ENCODE peak calls at places on chromosomes 3 and 15, in six cellular contexts. One of them, this sample, is unnamed.

GRCh38 chr15:35477853-35478252 is 68.1 kb downstream of the DPH6 start:
- DNase-seq in GM23248: no peak
- DNase-seq in DND-41: no peak
- DNase-seq in neuronal stem cell: no peak
- DNase-seq in IMR-90: no peak
- DNase-seq in fibroblast of lung: no peak
- DNase-seq in this sample: no peak

GRCh38 chr3:55169608-55170010 is 241.8 kb upstream of the LRTM1 start:
- DNase-seq in GM23248: peak; percentile 97
- DNase-seq in DND-41: no peak
- DNase-seq in neuronal stem cell: no peak
- DNase-seq in IMR-90: peak; percentile 100
- DNase-seq in fibroblast of lung: peak; percentile 100
- DNase-seq in this sample: peak; percentile 90

GRCh38 chr3:183951459-183951858 is 66.2 kb downstream of the ABCC5 start:
- DNase-seq in GM23248: no peak
- DNase-seq in DND-41: no peak
- DNase-seq in neuronal stem cell: no peak
- DNase-seq in IMR-90: no peak
- DNase-seq in fibroblast of lung: no peak
- DNase-seq in this sample: no peak

GRCh38 chr3:12489832-12490231 is 5.6 kb downstream of the TSEN2 start:
- DNase-seq in GM23248: no peak
- DNase-seq in DND-41: no peak
- DNase-seq in neuronal stem cell: no peak
- DNase-seq in IMR-90: no peak
- DNase-seq in fibroblast of lung: peak; percentile 57
- DNase-seq in this sample: no peak

GRCh38 chr3:132417695-132418520 is 606 bp downstream of the DNAJC13 start:
- DNase-seq in GM23248: peak; percentile 81
- DNase-seq in DND-41: peak; percentile 67
- DNase-seq in neuronal stem cell: no peak
- DNase-seq in IMR-90: peak; percentile 58
- DNase-seq in fibroblast of lung: peak; percentile 77
- DNase-seq in this sample: peak; percentile 72

GRCh38 chr3:133040696-133041523 is 2.7 kb downstream of the TMEM108 start:
- DNase-seq in GM23248: peak; percentile 79
- DNase-seq in DND-41: peak; percentile 43
- DNase-seq in neuronal stem cell: peak; percentile 83
- DNase-seq in IMR-90: peak; percentile 71
- DNase-seq in fibroblast of lung: peak; percentile 58
- DNase-seq in this sample: peak; percentile 86

GRCh38 chr15:41940441-41940857 is 31.9 kb downstream of the EHD4 start:
- DNase-seq in GM23248: peak; percentile 90
- DNase-seq in DND-41: no peak
- DNase-seq in neuronal stem cell: no peak
- DNase-seq in IMR-90: peak; percentile 87
- DNase-seq in fibroblast of lung: peak; percentile 93
- DNase-seq in this sample: peak; percentile 48

GRCh38 chr3:55069950-55070349 is 142.1 kb upstream of the LRTM1 start:
- DNase-seq in GM23248: no peak
- DNase-seq in DND-41: no peak
- DNase-seq in neuronal stem cell: no peak
- DNase-seq in IMR-90: no peak
- DNase-seq in fibroblast of lung: no peak
- DNase-seq in this sample: no peak

GRCh38 chr3:71583569-71584215 is at the start of gene FOXP1:
- DNase-seq in GM23248: peak; percentile 91
- DNase-seq in DND-41: peak; percentile 83
- DNase-seq in neuronal stem cell: peak; percentile 89
- DNase-seq in IMR-90: peak; percentile 64
- DNase-seq in fibroblast of lung: peak; percentile 70
- DNase-seq in this sample: peak; percentile 91

GRCh38 chr15:101535170-101535902 is 45.8 kb upstream of the PCSK6 start:
- DNase-seq in GM23248: no peak
- DNase-seq in DND-41: no peak
- DNase-seq in neuronal stem cell: no peak
- DNase-seq in IMR-90: no peak
- DNase-seq in fibroblast of lung: no peak
- DNase-seq in this sample: no peak

GRCh38 chr3:192888121-192888520 is 29.5 kb downstream of the MB21D2 start:
- DNase-seq in GM23248: peak; percentile 39
- DNase-seq in DND-41: no peak
- DNase-seq in neuronal stem cell: no peak
- DNase-seq in IMR-90: no peak
- DNase-seq in fibroblast of lung: peak; percentile 58
- DNase-seq in this sample: no peak

GRCh38 chr15:51708013-51708412 is 26.7 kb downstream of the SCG3 start:
- DNase-seq in GM23248: peak; percentile 4
- DNase-seq in DND-41: no peak
- DNase-seq in neuronal stem cell: no peak
- DNase-seq in IMR-90: no peak
- DNase-seq in fibroblast of lung: no peak
- DNase-seq in this sample: no peak

GRCh38 chr3:23002846-23003800 is 200.0 kb upstream of the UBE2E2 start:
- DNase-seq in GM23248: peak; percentile 5
- DNase-seq in DND-41: no peak
- DNase-seq in neuronal stem cell: no peak
- DNase-seq in IMR-90: peak; percentile 36
- DNase-seq in fibroblast of lung: peak; percentile 36
- DNase-seq in this sample: peak; percentile 50

GRCh38 chr3:53080612-53081205 is 34.8 kb upstream of the SFMBT1 start:
- DNase-seq in GM23248: no peak
- DNase-seq in DND-41: no peak
- DNase-seq in neuronal stem cell: no peak
- DNase-seq in IMR-90: no peak
- DNase-seq in fibroblast of lung: no peak
- DNase-seq in this sample: no peak

GRCh38 chr15:71201471-71201870 is 86.2 kb downstream of the THSD4 start:
- DNase-seq in GM23248: no peak
- DNase-seq in DND-41: no peak
- DNase-seq in neuronal stem cell: no peak
- DNase-seq in IMR-90: no peak
- DNase-seq in fibroblast of lung: no peak
- DNase-seq in this sample: no peak

GRCh38 chr15:56913670-56914069 is 4.8 kb upstream of the TCF12 start:
- DNase-seq in GM23248: peak; percentile 24
- DNase-seq in DND-41: no peak
- DNase-seq in neuronal stem cell: no peak
- DNase-seq in IMR-90: peak; percentile 25
- DNase-seq in fibroblast of lung: peak; percentile 86
- DNase-seq in this sample: no peak

GRCh38 chr3:621714-622113 is 425.2 kb downstream of the CHL1 start:
- DNase-seq in GM23248: no peak
- DNase-seq in DND-41: no peak
- DNase-seq in neuronal stem cell: no peak
- DNase-seq in IMR-90: no peak
- DNase-seq in fibroblast of lung: no peak
- DNase-seq in this sample: no peak

GRCh38 chr15:85759391-85759790 is 35.3 kb downstream of the KLHL25 start:
- DNase-seq in GM23248: no peak
- DNase-seq in DND-41: no peak
- DNase-seq in neuronal stem cell: no peak
- DNase-seq in IMR-90: no peak
- DNase-seq in fibroblast of lung: no peak
- DNase-seq in this sample: no peak

GRCh38 chr15:80804970-80805495 is 25.9 kb downstream of the CEMIP start:
- DNase-seq in GM23248: no peak
- DNase-seq in DND-41: peak; percentile 61
- DNase-seq in neuronal stem cell: no peak
- DNase-seq in IMR-90: no peak
- DNase-seq in fibroblast of lung: no peak
- DNase-seq in this sample: no peak
- H3K9ac ChIP-seq in GM23248: no peak overlapping the region
- H3K9ac ChIP-seq in DND-41: no peak overlapping the region
- H3K9ac ChIP-seq in neuronal stem cell: no peak overlapping the region
- H3K9ac ChIP-seq in IMR-90: no peak overlapping the region
- H3K9ac ChIP-seq in fibroblast of lung: no peak overlapping the region
- H3K9ac ChIP-seq in this sample: no peak overlapping the region

GRCh38 chr3:50609071-50609742 is 2.4 kb downstream of the CISH start:
- DNase-seq in GM23248: no peak
- DNase-seq in DND-41: peak; percentile 52
- DNase-seq in neuronal stem cell: no peak
- DNase-seq in IMR-90: no peak
- DNase-seq in fibroblast of lung: no peak
- DNase-seq in this sample: no peak
- H3K4me1 ChIP-seq in GM23248: no peaks in the 10 kb centered on the region
- H3K4me1 ChIP-seq in DND-41: peaks cover 59% of the 10 kb centered on the region
- H3K4me1 ChIP-seq in neuronal stem cell: peaks cover 8% of the 10 kb centered on the region
- H3K4me1 ChIP-seq in IMR-90: peaks cover 4% of the 10 kb centered on the region
- H3K4me1 ChIP-seq in fibroblast of lung: peaks cover 9% of the 10 kb centered on the region
- H3K4me1 ChIP-seq in this sample: peaks cover 34% of the 10 kb centered on the region

DNA sequence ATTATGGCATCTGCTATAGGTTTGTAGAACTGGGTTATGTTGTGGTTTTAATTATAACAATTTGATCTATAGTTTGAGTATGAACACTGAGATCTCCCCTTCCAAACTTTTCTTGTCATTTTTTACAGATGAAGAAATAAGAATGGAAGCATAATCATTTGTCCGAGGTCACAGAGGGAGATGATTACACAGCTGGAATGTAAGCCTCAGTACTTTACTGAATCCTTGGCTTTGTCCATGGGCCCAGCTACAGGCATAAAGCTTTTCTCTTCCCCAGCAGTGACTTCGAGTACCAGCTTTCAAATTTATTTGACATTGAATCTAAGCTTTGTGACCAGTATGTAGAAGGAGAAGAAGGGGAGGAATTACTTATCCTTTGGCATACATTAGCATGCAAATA is 80.8 kb upstream of the DCBLD2 start:
- DNase-seq in GM23248: peak; percentile 28
- DNase-seq in DND-41: no peak
- DNase-seq in neuronal stem cell: no peak
- DNase-seq in IMR-90: peak; percentile 36
- DNase-seq in fibroblast of lung: peak; percentile 60
- DNase-seq in this sample: peak; percentile 31
- H3K9ac ChIP-seq in GM23248: no peak overlapping the region
- H3K9ac ChIP-seq in DND-41: no peak overlapping the region
- H3K9ac ChIP-seq in neuronal stem cell: no peak overlapping the region
- H3K9ac ChIP-seq in IMR-90: no peak overlapping the region
- H3K9ac ChIP-seq in fibroblast of lung: no peak overlapping the region
- H3K9ac ChIP-seq in this sample: peak overlapping the region; percentile 46

GRCh38 chr3:69137006-69137405 is 14.6 kb upstream of the LMOD3 start:
- DNase-seq in GM23248: no peak
- DNase-seq in DND-41: no peak
- DNase-seq in neuronal stem cell: no peak
- DNase-seq in IMR-90: peak; percentile 36
- DNase-seq in fibroblast of lung: peak; percentile 25
- DNase-seq in this sample: peak; percentile 61
- H3K4me1 ChIP-seq in GM23248: no peaks in the 10 kb centered on the region
- H3K4me1 ChIP-seq in DND-41: no peaks in the 10 kb centered on the region
- H3K4me1 ChIP-seq in neuronal stem cell: no peaks in the 10 kb centered on the region
- H3K4me1 ChIP-seq in IMR-90: peaks cover under 1% of the 10 kb centered on the region
- H3K4me1 ChIP-seq in fibroblast of lung: no peaks in the 10 kb centered on the region
- H3K4me1 ChIP-seq in this sample: peaks cover 8% of the 10 kb centered on the region

DNA sequence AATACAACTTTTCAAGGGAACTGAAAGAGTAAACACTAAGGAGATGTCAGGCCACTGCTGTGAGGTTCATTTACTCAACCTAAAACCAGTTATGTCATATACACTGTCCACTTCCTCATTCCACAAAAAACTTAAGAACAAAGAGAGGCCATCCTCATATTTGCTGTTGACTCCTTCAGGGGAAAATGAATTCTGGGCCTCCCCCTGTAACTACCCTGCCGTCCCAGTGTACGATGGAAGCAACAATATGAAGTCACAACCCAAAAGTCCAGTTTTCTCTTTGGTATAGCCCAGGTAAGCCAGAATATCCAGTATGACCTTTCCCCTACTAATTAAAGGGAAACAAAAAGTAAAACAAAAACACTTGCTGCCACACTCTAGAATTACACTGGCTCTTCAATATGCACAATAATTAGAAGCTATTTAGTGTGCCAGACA is 16.2 kb downstream of the CEP152 start:
- DNase-seq in GM23248: peak; percentile 35
- DNase-seq in DND-41: no peak
- DNase-seq in neuronal stem cell: no peak
- DNase-seq in IMR-90: peak; percentile 17
- DNase-seq in fibroblast of lung: peak; percentile 24
- DNase-seq in this sample: no peak
- H3K9ac ChIP-seq in GM23248: no peak overlapping the region
- H3K9ac ChIP-seq in DND-41: no peak overlapping the region
- H3K9ac ChIP-seq in neuronal stem cell: no peak overlapping the region
- H3K9ac ChIP-seq in IMR-90: no peak overlapping the region
- H3K9ac ChIP-seq in fibroblast of lung: no peak overlapping the region
- H3K9ac ChIP-seq in this sample: no peak overlapping the region

This sample was measured in adipocyte.